ENCODE peak calls at places on chromosomes 12 and 14, in six cellular contexts. W is stimulated activated CD8-positive, alpha-beta memory T cell treated with anti-CD3 and anti-CD28 coated beads, Interleukin-4, amount 100 ng/mL, for 48 hours; I is HS-27A; Z is tibial artery; B is AG04450; T is ovary. M is an unnamed sample.

GRCh38 chr12:44889162-44889561 is 13.0 kb upstream of the NELL2 start:
- DNase-seq in W (no peak), I (no peak), Z (no peak), B (no peak), T (no peak), M (no peak)

GRCh38 chr12:122661246-122661645 is 41.9 kb downstream of the HCAR2 start:
- DNase-seq in W (no peak), I (no peak), Z (no peak), B (no peak), T (no peak), M (no peak)

GRCh38 chr12:75825686-75826085 is 205.9 kb downstream of the PHLDA1 start:
- DNase-seq in W (no peak), I (peak; percentile 88), Z (no peak), B (peak; percentile 39), T (no peak), M (no peak)

GRCh38 chr14:64061706-64062105 is 208.9 kb downstream of the SYNE2 start:
- DNase-seq in W (no peak), I (no peak), Z (no peak), B (no peak), T (no peak), M (no peak)

GRCh38 chr12:1130164-1130563 is 139.1 kb downstream of the ERC1 start:
- DNase-seq in W (no peak), I (no peak), Z (no peak), B (no peak), T (no peak), M (no peak)

GRCh38 chr12:111248981-111249380 is 119.9 kb downstream of the PHETA1 start:
- DNase-seq in W (no peak), I (no peak), Z (no peak), B (no peak), T (no peak), M (no peak)

GRCh38 chr12:87806310-87806709 is 222.9 kb downstream of the C12orf50 start:
- DNase-seq in W (no peak), I (no peak), Z (no peak), B (no peak), T (no peak), M (no peak)

GRCh38 chr12:42180990-42181611 is 36.4 kb upstream of the GXYLT1 start:
- DNase-seq in W (no peak), I (no peak), Z (no peak), B (no peak), T (no peak), M (no peak)

GRCh38 chr14:59118171-59118570 is 70.3 kb upstream of the DAAM1 start:
- DNase-seq in W (no peak), I (no peak), Z (no peak), B (no peak), T (no peak), M (no peak)

GRCh38 chr12:119780786-119781434 is 96.2 kb downstream of the CIT start:
- DNase-seq in W (no peak), I (no peak), Z (peak; percentile 22), B (no peak), T (no peak), M (no peak)

GRCh38 chr14:72714094-72714493 is 179.8 kb downstream of the DPF3 start:
- DNase-seq in W (peak; percentile 45), I (no peak), Z (no peak), B (no peak), T (no peak), M (no peak)

GRCh38 chr14:100824946-100825690 is 800 bp upstream of the MEG3 start:
- DNase-seq in W (no peak), I (no peak), Z (no peak), B (no peak), T (no peak), M (no peak)

GRCh38 chr14:50371546-50371945 is 25.1 kb downstream of the CDKL1 start:
- DNase-seq in W (no peak), I (no peak), Z (no peak), B (no peak), T (no peak), M (peak; percentile 74)

GRCh38 chr12:110141389-110141788 is 17.2 kb downstream of the IFT81 start:
- DNase-seq in W (no peak), I (no peak), Z (peak; percentile 80), B (peak; percentile 45), T (peak; percentile 52), M (no peak)

GRCh38 chr14:50008562-50009355 is 107.6 kb downstream of the VCPKMT start:
- DNase-seq in W (no peak), I (no peak), Z (no peak), B (no peak), T (no peak), M (no peak)

GRCh38 chr12:64739778-64740177 is 19.4 kb downstream of the GNS start:
- DNase-seq in W (no peak), I (no peak), Z (no peak), B (no peak), T (no peak), M (no peak)

GRCh38 chr14:68471964-68472508 is 320.8 kb downstream of the ZFP36L1 start:
- DNase-seq in W (no peak), I (no peak), Z (no peak), B (no peak), T (no peak), M (no peak)

GRCh38 chr12:107372229-107372658 is 278.9 kb upstream of the CRY1 start:
- DNase-seq in W (no peak), I (no peak), Z (no peak), B (no peak), T (no peak), M (no peak)

GRCh38 chr14:60758875-60759274 is 24.3 kb downstream of the MNAT1 start:
- DNase-seq in W (no peak), I (no peak), Z (no peak), B (no peak), T (no peak), M (no peak)

GRCh38 chr12:110585231-110585799 is 2.2 kb upstream of the PPTC7 start:
- DNase-seq in W (peak; percentile 50), I (no peak), Z (peak; percentile 37), B (no peak), T (no peak), M (no peak)

GRCh38 chr14:85565862-85566296 is 35.9 kb downstream of the FLRT2 start:
- DNase-seq in W (no peak), I (no peak), Z (no peak), B (no peak), T (no peak), M (no peak)

GRCh38 chr12:44696542-44696941 is 179.6 kb downstream of the NELL2 start:
- DNase-seq in W (no peak), I (peak; percentile 3), Z (no peak), B (no peak), T (no peak), M (no peak)

GRCh38 chr12:14111230-14111865 is 129.9 kb upstream of the GRIN2B start:
- DNase-seq in W (no peak), I (no peak), Z (no peak), B (no peak), T (no peak), M (no peak)

GRCh38 chr14:34049769-34050168 is 98.9 kb upstream of the EGLN3 start:
- DNase-seq in W (no peak), I (no peak), Z (no peak), B (no peak), T (no peak), M (no peak)

GRCh38 chr12:49358548-49359141 is 8.6 kb upstream of the SPATS2 start:
- DNase-seq in W (peak; percentile 61), I (no peak), Z (peak; percentile 54), B (no peak), T (no peak), M (peak; percentile 54)

GRCh38 chr12:108802666-108803036 is 54.7 kb downstream of the SSH1 start:
- DNase-seq in W (no peak), I (no peak), Z (no peak), B (no peak), T (no peak), M (no peak)

GRCh38 chr14:22380511-22381455 is 208.2 kb downstream of the DAD1 start:
- DNase-seq in W (no peak), I (no peak), Z (no peak), B (no peak), T (no peak), M (no peak)

GRCh38 chr12:119949594-119949993 is 39.4 kb upstream of the BICDL1 start:
- DNase-seq in W (no peak), I (no peak), Z (no peak), B (no peak), T (no peak), M (no peak)

GRCh38 chr12:27751386-27752047 is 28.5 kb upstream of the KLHL42 start:
- DNase-seq in W (no peak), I (no peak), Z (no peak), B (no peak), T (no peak), M (no peak)

GRCh38 chr14:34322940-34323418 is 139.1 kb downstream of the SPTSSA start:
- DNase-seq in W (peak; percentile 86), I (peak; percentile 40), Z (peak; percentile 34), B (peak; percentile 26), T (no peak), M (no peak)

GRCh38 chr14:54206477-54206876 is 190.3 kb upstream of the CDKN3 start:
- DNase-seq in W (no peak), I (no peak), Z (no peak), B (no peak), T (no peak), M (no peak)

GRCh38 chr14:51638071-51638944 is 13.4 kb upstream of the FRMD6 start:
- DNase-seq in W (no peak), I (peak; percentile 84), Z (peak; percentile 38), B (no peak), T (no peak), M (no peak)

GRCh38 chr12:15575797-15576560 is 213.2 kb downstream of the EPS8 start:
- DNase-seq in W (no peak), I (no peak), Z (no peak), B (no peak), T (no peak), M (no peak)

GRCh38 chr14:94498215-94498614 is 11.1 kb downstream of the SERPINA12 start:
- DNase-seq in W (no peak), I (no peak), Z (no peak), B (no peak), T (no peak), M (no peak)

GRCh38 chr12:8953773-8954402 is 4.4 kb upstream of the M6PR start:
- DNase-seq in W (peak; percentile 44), I (no peak), Z (no peak), B (no peak), T (no peak), M (no peak)

GRCh38 chr12:52020539-52021336 is 14.0 kb downstream of the TAMALIN start:
- DNase-seq in W (peak; percentile 76), I (no peak), Z (no peak), B (no peak), T (no peak), M (peak; percentile 33)

GRCh38 chr12:31105668-31106067 is 32.0 kb downstream of the DDX11 start:
- DNase-seq in W (no peak), I (no peak), Z (no peak), B (no peak), T (no peak), M (no peak)

GRCh38 chr14:91061309-91061887 is 957 bp upstream of the RPS6KA5 start:
- DNase-seq in W (no peak), I (no peak), Z (no peak), B (no peak), T (no peak), M (no peak)

M was measured in DMS 273 treated with DMSO at 0.1 percent for 48 hours.